ENCODE peak calls at places on chromosomes 12 and 14, in five cellular contexts. Q is coronary artery; P is activated gamma-delta T cell treated with anti-CD3 and anti-CD28 coated beads, Interleukin-2, amount 50 U/mL, for 16 hours; A is NCI-H2081; B is head of caudate nucleus. K is an unnamed sample.
A peak's percentile ranks its signal among the peaks of the same experiment; 100 is the strongest.

GRCh38 chr14:69263364-69263763 is 3.4 kb downstream of the GALNT16 start:
- DNase-seq in A (no peak), P (no peak), B (no peak), Q (peak; percentile 96), K (no peak)

GRCh38 chr12:8057839-8058238 is 8.3 kb downstream of the C3AR1 start:
- DNase-seq in Q (no peak), P (no peak), A (no peak), B (no peak), K (no peak)

GRCh38 chr12:8559676-8560075 is 19.0 kb upstream of the CLEC4E start:
- DNase-seq in A (no peak), B (no peak), Q (no peak), P (no peak), K (no peak)

GRCh38 chr12:58727526-58727925 is 192.8 kb downstream of the LRIG3 start:
- DNase-seq in P (no peak), Q (no peak), B (no peak), A (no peak), K (no peak)

GRCh38 chr12:94599189-94599588 is 51.2 kb downstream of the TMCC3 start:
- DNase-seq in Q (no peak), A (no peak), B (no peak), P (no peak), K (no peak)

GRCh38 chr14:74508292-74508731 is 14.7 kb downstream of the ISCA2 start:
- DNase-seq in A (no peak), P (no peak), B (no peak), Q (peak; percentile 65), K (no peak)

GRCh38 chr14:58488550-58488949 is 61.0 kb downstream of the KIAA0586 start:
- DNase-seq in Q (no peak), P (no peak), A (no peak), B (no peak), K (no peak)

GRCh38 chr14:102415671-102416070 is 52.9 kb downstream of the TECPR2 start:
- DNase-seq in B (peak; percentile 91), P (no peak), A (no peak), Q (no peak), K (no peak)

GRCh38 chr14:92546347-92547053 is 32.9 kb downstream of the RIN3 start:
- DNase-seq in P (no peak), Q (no peak), B (no peak), A (peak; percentile 30), K (no peak)

GRCh38 chr14:101927859-101928258 is 36.5 kb upstream of the DYNC1H1 start:
- DNase-seq in B (no peak), Q (peak; percentile 88), A (no peak), P (no peak), K (no peak)

GRCh38 chr14:69323266-69323966 is 63.5 kb downstream of the GALNT16 start:
- DNase-seq in Q (peak; percentile 65), A (no peak), P (no peak), B (no peak), K (no peak)

GRCh38 chr12:67193705-67194104 is 75.5 kb upstream of the CAND1 start:
- DNase-seq in B (no peak), P (no peak), A (no peak), Q (no peak), K (no peak)

GRCh38 chr12:53736602-53737493 is 9.6 kb upstream of the CALCOCO1 start:
- DNase-seq in B (peak; percentile 55), Q (no peak), P (no peak), A (no peak), K (no peak)

GRCh38 chr12:104494816-104495158 is 38.0 kb downstream of the CHST11 start:
- DNase-seq in A (no peak), P (no peak), Q (no peak), B (no peak), K (no peak)

GRCh38 chr12:41073633-41074576 is 114.2 kb upstream of the PDZRN4 start:
- DNase-seq in B (no peak), P (no peak), A (no peak), Q (no peak), K (no peak)

GRCh38 chr12:6887460-6887859 is 14.4 kb upstream of the SPSB2 start:
- DNase-seq in P (no peak), Q (no peak), A (no peak), B (no peak), K (no peak)

GRCh38 chr12:5305425-5305824 is 126.5 kb upstream of the NTF3 start:
- DNase-seq in P (no peak), A (no peak), Q (no peak), B (no peak), K (no peak)

GRCh38 chr14:77144412-77145115 is 3.0 kb upstream of the ZDHHC22 start:
- DNase-seq in A (no peak), P (no peak), B (no peak), Q (no peak), K (no peak)

GRCh38 chr12:39467432-39467870 is 24.5 kb upstream of the KIF21A start:
- DNase-seq in Q (no peak), B (no peak), P (no peak), A (no peak), K (no peak)

GRCh38 chr12:107374136-107374535 is 280.8 kb upstream of the CRY1 start:
- DNase-seq in Q (no peak), P (no peak), A (no peak), B (no peak), K (no peak)

GRCh38 chr14:54348001-54348611 is 48.7 kb upstream of the CDKN3 start:
- DNase-seq in P (no peak), Q (no peak), B (no peak), A (peak; percentile 68), K (no peak)

GRCh38 chr14:65478596-65478995 is 66.1 kb downstream of the FUT8 start:
- DNase-seq in Q (no peak), A (peak; percentile 15), B (no peak), P (no peak), K (no peak)